ENCODE peak calls at places on chromosomes 7 and 10, in six cellular contexts. L, V, K, P, J and S are unnamed samples.

GRCh38 chr7:99794585-99795502 is 10.9 kb upstream of the CYP3A4 start:
- DNase-seq in P (no peak), K (no peak), L (peak), V (no peak), J (no peak), S (no peak)

GRCh38 chr7:44323381-44324203 is 1.8 kb downstream of the CAMK2B start:
- DNase-seq in J (no peak), V (peak), K (no peak), L (no peak), P (no peak), S (no peak)

GRCh38 chr7:107579546-107579880 is 533 bp upstream of the BCAP29 start:
- DNase-seq in L (no peak), V (no peak), K (no peak), P (no peak), J (no peak), S (no peak)

GRCh38 chr10:24639124-24639523 is 84.6 kb downstream of the ARHGAP21 start:
- DNase-seq in V (no peak), K (no peak), P (no peak), J (no peak), L (no peak), S (no peak)

GRCh38 chr7:115637123-115637522 is 393.4 kb downstream of the TFEC start:
- DNase-seq in L (no peak), J (no peak), P (no peak), K (no peak), V (no peak), S (no peak)

GRCh38 chr10:97916586-97916985 is 66.9 kb downstream of the GOLGA7B start:
- DNase-seq in P (no peak), K (no peak), J (no peak), V (no peak), L (no peak), S (no peak)

GRCh38 chr10:101578803-101579515 is 9.1 kb downstream of the POLL start:
- DNase-seq in K (no peak), L (no peak), P (no peak), V (no peak), J (no peak), S (no peak)

GRCh38 chr7:24283900-24284698 is at the start of gene NPY:
- DNase-seq in P (peak), V (no peak), J (no peak), K (peak), L (no peak), S (no peak)

GRCh38 chr7:142579946-142580345 is 169.3 kb upstream of the PRSS1 start:
- DNase-seq in J (no peak), L (no peak), K (no peak), V (no peak), P (no peak), S (no peak)

GRCh38 chr7:71495828-71496227 is 363.9 kb downstream of the GALNT17 start:
- DNase-seq in P (no peak), J (no peak), L (no peak), V (no peak), K (no peak), S (no peak)

GRCh38 chr10:129466703-129467345 is at the start of gene MGMT:
- DNase-seq in P (peak), K (peak), V (peak), J (peak), L (peak), S (peak)

GRCh38 chr10:12834116-12834515 is 167.4 kb downstream of the CCDC3 start:
- DNase-seq in V (no peak), P (no peak), L (no peak), J (no peak), K (no peak), S (peak)

GRCh38 chr7:45863715-45864114 is 9.2 kb downstream of the CCDC201 start:
- DNase-seq in K (no peak), P (peak), J (no peak), V (peak), L (peak), S (no peak)

GRCh38 chr10:21161090-21161625 is 264.0 kb upstream of the NEBL start:
- DNase-seq in P (no peak), V (no peak), L (no peak), K (no peak), J (no peak), S (no peak)

GRCh38 chr10:91604936-91605534 is 27.8 kb downstream of the PPP1R3C start:
- DNase-seq in L (peak), K (no peak), J (peak), P (no peak), V (no peak), S (no peak)

GRCh38 chr10:110679633-110680472 is 35.7 kb downstream of the RBM20 start:
- DNase-seq in L (no peak), V (no peak), K (no peak), P (no peak), J (no peak), S (no peak)